ENCODE peak calls at places on chromosome 20, in nine cellular contexts. One of them, this sample, is unnamed.

GRCh38 chr20:18705490-18705889 is 108.1 kb upstream of the SCP2D1 start:
- DNase-seq in activated T-cell treated with anti-CD3 and anti-CD28 coated beads, Interleukin-2, amount 50 U/mL, for 4 hours: no peak
- DNase-seq in left cardiac atrium: no peak
- DNase-seq in HS-27A: peak
- DNase-seq in globus pallidus: no peak
- DNase-seq in NCI-H1417: no peak
- DNase-seq in NCI-H1105 treated with DMSO at 0.1 percent for 48 hours: no peak
- DNase-seq in SHP77 treated with DMSO at 0.1 percent for 48 hours: no peak
- DNase-seq in kidney tubule cell: peak
- DNase-seq in this sample: no peak

GRCh38 chr20:63307538-63308217 is 14.7 kb downstream of the COL20A1 start:
- DNase-seq in activated T-cell treated with anti-CD3 and anti-CD28 coated beads, Interleukin-2, amount 50 U/mL, for 4 hours: no peak
- DNase-seq in left cardiac atrium: no peak
- DNase-seq in HS-27A: no peak
- DNase-seq in globus pallidus: no peak
- DNase-seq in NCI-H1417: no peak
- DNase-seq in NCI-H1105 treated with DMSO at 0.1 percent for 48 hours: no peak
- DNase-seq in SHP77 treated with DMSO at 0.1 percent for 48 hours: no peak
- DNase-seq in kidney tubule cell: no peak
- DNase-seq in this sample: no peak

GRCh38 chr20:23270427-23270911 is 80.1 kb upstream of the NXT1 start:
- DNase-seq in activated T-cell treated with anti-CD3 and anti-CD28 coated beads, Interleukin-2, amount 50 U/mL, for 4 hours: no peak
- DNase-seq in left cardiac atrium: peak
- DNase-seq in HS-27A: no peak
- DNase-seq in globus pallidus: no peak
- DNase-seq in NCI-H1417: no peak
- DNase-seq in NCI-H1105 treated with DMSO at 0.1 percent for 48 hours: no peak
- DNase-seq in SHP77 treated with DMSO at 0.1 percent for 48 hours: no peak
- DNase-seq in kidney tubule cell: peak
- DNase-seq in this sample: peak

GRCh38 chr20:57633945-57634491 is 13.8 kb upstream of the ZBP1 start:
- DNase-seq in activated T-cell treated with anti-CD3 and anti-CD28 coated beads, Interleukin-2, amount 50 U/mL, for 4 hours: no peak
- DNase-seq in left cardiac atrium: no peak
- DNase-seq in HS-27A: no peak
- DNase-seq in globus pallidus: no peak
- DNase-seq in NCI-H1417: no peak
- DNase-seq in NCI-H1105 treated with DMSO at 0.1 percent for 48 hours: no peak
- DNase-seq in SHP77 treated with DMSO at 0.1 percent for 48 hours: no peak
- DNase-seq in kidney tubule cell: peak
- DNase-seq in this sample: no peak

GRCh38 chr20:50528804-50529351 is 18.7 kb downstream of the PTPN1 start:
- DNase-seq in activated T-cell treated with anti-CD3 and anti-CD28 coated beads, Interleukin-2, amount 50 U/mL, for 4 hours: no peak
- DNase-seq in left cardiac atrium: no peak
- DNase-seq in HS-27A: no peak
- DNase-seq in globus pallidus: no peak
- DNase-seq in NCI-H1417: no peak
- DNase-seq in NCI-H1105 treated with DMSO at 0.1 percent for 48 hours: no peak
- DNase-seq in SHP77 treated with DMSO at 0.1 percent for 48 hours: no peak
- DNase-seq in kidney tubule cell: no peak
- DNase-seq in this sample: no peak

GRCh38 chr20:25695532-25696383 is 895 bp downstream of the ZNF337 start:
- DNase-seq in activated T-cell treated with anti-CD3 and anti-CD28 coated beads, Interleukin-2, amount 50 U/mL, for 4 hours: no peak
- DNase-seq in left cardiac atrium: no peak
- DNase-seq in HS-27A: no peak
- DNase-seq in globus pallidus: no peak
- DNase-seq in NCI-H1417: no peak
- DNase-seq in NCI-H1105 treated with DMSO at 0.1 percent for 48 hours: no peak
- DNase-seq in SHP77 treated with DMSO at 0.1 percent for 48 hours: no peak
- DNase-seq in kidney tubule cell: peak
- DNase-seq in this sample: no peak

GRCh38 chr20:64223526-64224067 is 32.0 kb upstream of the PCMTD2 start:
- DNase-seq in activated T-cell treated with anti-CD3 and anti-CD28 coated beads, Interleukin-2, amount 50 U/mL, for 4 hours: no peak
- DNase-seq in left cardiac atrium: peak
- DNase-seq in HS-27A: no peak
- DNase-seq in globus pallidus: no peak
- DNase-seq in NCI-H1417: peak
- DNase-seq in NCI-H1105 treated with DMSO at 0.1 percent for 48 hours: no peak
- DNase-seq in SHP77 treated with DMSO at 0.1 percent for 48 hours: no peak
- DNase-seq in kidney tubule cell: peak
- DNase-seq in this sample: no peak

GRCh38 chr20:37396520-37397075 is 50.7 kb downstream of the SRC start:
- DNase-seq in activated T-cell treated with anti-CD3 and anti-CD28 coated beads, Interleukin-2, amount 50 U/mL, for 4 hours: no peak
- DNase-seq in left cardiac atrium: no peak
- DNase-seq in HS-27A: no peak
- DNase-seq in globus pallidus: no peak
- DNase-seq in NCI-H1417: peak
- DNase-seq in NCI-H1105 treated with DMSO at 0.1 percent for 48 hours: peak
- DNase-seq in SHP77 treated with DMSO at 0.1 percent for 48 hours: peak
- DNase-seq in kidney tubule cell: no peak
- DNase-seq in this sample: no peak

GRCh38 chr20:41177636-41178035 is 40.3 kb downstream of the PLCG1 start:
- DNase-seq in activated T-cell treated with anti-CD3 and anti-CD28 coated beads, Interleukin-2, amount 50 U/mL, for 4 hours: no peak
- DNase-seq in left cardiac atrium: peak
- DNase-seq in HS-27A: peak
- DNase-seq in globus pallidus: peak
- DNase-seq in NCI-H1417: no peak
- DNase-seq in NCI-H1105 treated with DMSO at 0.1 percent for 48 hours: no peak
- DNase-seq in SHP77 treated with DMSO at 0.1 percent for 48 hours: no peak
- DNase-seq in kidney tubule cell: peak
- DNase-seq in this sample: no peak

GRCh38 chr20:9609892-9610502 is 95.6 kb downstream of the LAMP5 start:
- DNase-seq in activated T-cell treated with anti-CD3 and anti-CD28 coated beads, Interleukin-2, amount 50 U/mL, for 4 hours: no peak
- DNase-seq in left cardiac atrium: no peak
- DNase-seq in HS-27A: peak
- DNase-seq in globus pallidus: peak
- DNase-seq in NCI-H1417: peak
- DNase-seq in NCI-H1105 treated with DMSO at 0.1 percent for 48 hours: peak
- DNase-seq in SHP77 treated with DMSO at 0.1 percent for 48 hours: no peak
- DNase-seq in kidney tubule cell: peak
- DNase-seq in this sample: peak

GRCh38 chr20:2878515-2878914 is 5.2 kb downstream of the PTPRA start:
- DNase-seq in activated T-cell treated with anti-CD3 and anti-CD28 coated beads, Interleukin-2, amount 50 U/mL, for 4 hours: no peak
- DNase-seq in left cardiac atrium: no peak
- DNase-seq in HS-27A: no peak
- DNase-seq in globus pallidus: no peak
- DNase-seq in NCI-H1417: no peak
- DNase-seq in NCI-H1105 treated with DMSO at 0.1 percent for 48 hours: no peak
- DNase-seq in SHP77 treated with DMSO at 0.1 percent for 48 hours: no peak
- DNase-seq in kidney tubule cell: no peak
- DNase-seq in this sample: no peak

GRCh38 chr20:33829636-33830035 is 18.5 kb downstream of the CHMP4B start:
- DNase-seq in activated T-cell treated with anti-CD3 and anti-CD28 coated beads, Interleukin-2, amount 50 U/mL, for 4 hours: no peak
- DNase-seq in left cardiac atrium: no peak
- DNase-seq in HS-27A: no peak
- DNase-seq in globus pallidus: no peak
- DNase-seq in NCI-H1417: no peak
- DNase-seq in NCI-H1105 treated with DMSO at 0.1 percent for 48 hours: no peak
- DNase-seq in SHP77 treated with DMSO at 0.1 percent for 48 hours: no peak
- DNase-seq in kidney tubule cell: no peak
- DNase-seq in this sample: no peak

This sample was measured in brain pericyte.